ENCODE peak calls at places on chromosome 11, in five cellular contexts. One of them, this sample, is unnamed.

GRCh38 chr11:1909524-1909923 is 10.0 kb upstream of the TNNT3 start:
- DNase-seq in trophoblast cell: no peak
- DNase-seq in H9: no peak
- DNase-seq in neuronal stem cell: no peak
- DNase-seq in H1: no peak
- DNase-seq in this sample: no peak

GRCh38 chr11:48683226-48683720 is 194.7 kb downstream of the OR4A47 start:
- DNase-seq in trophoblast cell: no peak
- DNase-seq in neuronal stem cell: no peak
- DNase-seq in H1: no peak
- DNase-seq in H9: no peak
- DNase-seq in this sample: no peak

GRCh38 chr11:69454018-69454417 is 27.4 kb upstream of the LINC01488 start:
- DNase-seq in H9: no peak
- DNase-seq in H1: no peak
- DNase-seq in trophoblast cell: no peak
- DNase-seq in neuronal stem cell: no peak
- DNase-seq in this sample: no peak

GRCh38 chr11:70595452-70595851 is 197.1 kb downstream of the CTTN start:
- DNase-seq in trophoblast cell: no peak
- DNase-seq in H1: no peak
- DNase-seq in H9: no peak
- DNase-seq in neuronal stem cell: no peak
- DNase-seq in this sample: no peak

GRCh38 chr11:121587182-121587581 is 134.4 kb upstream of the SORL1-AS1 start:
- DNase-seq in H1: no peak
- DNase-seq in trophoblast cell: no peak
- DNase-seq in neuronal stem cell: no peak
- DNase-seq in H9: no peak
- DNase-seq in this sample: no peak

GRCh38 chr11:13983081-13983751 is 20.7 kb downstream of the SPON1 start:
- DNase-seq in trophoblast cell: no peak
- DNase-seq in H1: no peak
- DNase-seq in neuronal stem cell: no peak
- DNase-seq in H9: no peak
- DNase-seq in this sample: peak

GRCh38 chr11:28585007-28585406 is 476.8 kb downstream of the METTL15 start:
- DNase-seq in H1: no peak
- DNase-seq in H9: no peak
- DNase-seq in trophoblast cell: no peak
- DNase-seq in neuronal stem cell: no peak
- DNase-seq in this sample: peak

GRCh38 chr11:34799848-34800247 is 116.3 kb downstream of the APIP start:
- DNase-seq in H1: no peak
- DNase-seq in H9: no peak
- DNase-seq in trophoblast cell: no peak
- DNase-seq in neuronal stem cell: no peak
- DNase-seq in this sample: no peak

GRCh38 chr11:63937713-63938480 is 905 bp upstream of the NAA40 start:
- DNase-seq in neuronal stem cell: no peak
- DNase-seq in trophoblast cell: peak
- DNase-seq in H9: peak
- DNase-seq in H1: peak
- DNase-seq in this sample: no peak

GRCh38 chr11:130514316-130514715 is 65.9 kb downstream of the ADAMTS15 start:
- DNase-seq in H1: peak
- DNase-seq in trophoblast cell: no peak
- DNase-seq in H9: no peak
- DNase-seq in neuronal stem cell: no peak
- DNase-seq in this sample: no peak

GRCh38 chr11:121839821-121840220 is 276.2 kb downstream of the BLID start:
- DNase-seq in H1: no peak
- DNase-seq in H9: no peak
- DNase-seq in trophoblast cell: no peak
- DNase-seq in neuronal stem cell: no peak
- DNase-seq in this sample: no peak

GRCh38 chr11:131855320-131855719 is 484.9 kb downstream of the NTM start:
- DNase-seq in H9: no peak
- DNase-seq in H1: no peak
- DNase-seq in neuronal stem cell: no peak
- DNase-seq in trophoblast cell: no peak
- DNase-seq in this sample: no peak

GRCh38 chr11:75275581-75275980 is 35.0 kb downstream of the TPBGL start:
- DNase-seq in trophoblast cell: no peak
- DNase-seq in neuronal stem cell: no peak
- DNase-seq in H9: peak
- DNase-seq in H1: no peak
- DNase-seq in this sample: peak

GRCh38 chr11:11380883-11381282 is 27.8 kb upstream of the CSNK2A3 start:
- DNase-seq in H1: no peak
- DNase-seq in trophoblast cell: no peak
- DNase-seq in H9: no peak
- DNase-seq in neuronal stem cell: no peak
- DNase-seq in this sample: no peak

GRCh38 chr11:396511-396947 is 2.5 kb downstream of the PKP3 start:
- DNase-seq in H9: no peak
- DNase-seq in neuronal stem cell: no peak
- DNase-seq in H1: no peak
- DNase-seq in trophoblast cell: no peak
- DNase-seq in this sample: peak

GRCh38 chr11:27619039-27619438 is 81.2 kb downstream of the BDNF start:
- DNase-seq in neuronal stem cell: no peak
- DNase-seq in H1: no peak
- DNase-seq in H9: no peak
- DNase-seq in trophoblast cell: no peak
- DNase-seq in this sample: no peak

GRCh38 chr11:119765628-119766027 is 36.6 kb upstream of the NECTIN1 start:
- DNase-seq in H1: no peak
- DNase-seq in trophoblast cell: no peak
- DNase-seq in neuronal stem cell: no peak
- DNase-seq in H9: no peak
- DNase-seq in this sample: no peak
- H2BK12ac ChIP-seq in H1: no peak
- H2BK12ac ChIP-seq in trophoblast cell: no peak
- H2BK12ac ChIP-seq in neuronal stem cell: no peak
- H2BK12ac ChIP-seq in H9: no peak
- H2BK12ac ChIP-seq in this sample: no peak

DNA sequence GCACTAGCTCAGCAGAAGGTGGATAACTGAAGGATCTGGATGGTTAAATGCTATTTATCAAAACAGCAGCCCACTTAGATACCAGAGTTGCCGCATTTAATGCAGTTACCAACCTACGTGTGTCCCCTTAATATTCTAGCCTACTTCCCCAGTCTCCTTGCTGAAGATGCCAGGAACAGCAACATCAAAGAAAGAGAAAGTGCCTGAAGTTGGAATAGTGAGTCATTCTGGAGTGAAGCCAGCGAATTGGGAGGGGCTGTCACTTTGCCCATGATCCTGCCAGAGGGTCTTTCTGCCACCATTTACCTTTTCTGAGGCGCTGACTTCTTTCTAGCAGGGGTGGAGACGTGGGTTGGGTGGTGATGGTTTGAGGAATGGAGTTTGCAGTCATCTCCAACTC is 133.6 kb upstream of the CADM1 start:
- DNase-seq in H1: no peak
- DNase-seq in H9: no peak
- DNase-seq in neuronal stem cell: no peak
- DNase-seq in trophoblast cell: no peak
- DNase-seq in this sample: peak
- H2BK12ac ChIP-seq in H1: no peak
- H2BK12ac ChIP-seq in H9: no peak
- H2BK12ac ChIP-seq in neuronal stem cell: no peak
- H2BK12ac ChIP-seq in trophoblast cell: no peak
- H2BK12ac ChIP-seq in this sample: no peak

DNA sequence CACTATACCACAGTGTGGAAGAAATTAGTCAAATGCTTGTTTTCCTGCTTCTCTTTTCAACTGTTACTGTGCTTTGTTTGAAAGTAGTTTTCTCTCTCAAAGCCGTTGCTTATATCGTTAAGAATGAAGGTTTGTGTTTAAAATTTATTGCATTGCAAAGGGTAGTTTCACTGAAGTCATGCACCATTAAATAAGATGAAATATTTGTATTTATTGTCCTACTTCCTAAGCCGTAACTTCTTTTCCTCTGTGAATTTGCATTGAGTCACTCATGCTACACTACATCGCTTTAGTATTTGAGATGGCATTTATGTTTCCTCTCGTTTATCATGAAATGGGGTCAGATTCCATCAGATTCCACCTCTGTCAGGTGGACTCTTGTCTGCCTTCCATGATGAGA is 65.8 kb upstream of the RASSF10 start:
- DNase-seq in H9: no peak
- DNase-seq in trophoblast cell: no peak
- DNase-seq in H1: no peak
- DNase-seq in neuronal stem cell: no peak
- DNase-seq in this sample: no peak
- H2BK12ac ChIP-seq in H9: no peak
- H2BK12ac ChIP-seq in trophoblast cell: no peak
- H2BK12ac ChIP-seq in H1: no peak
- H2BK12ac ChIP-seq in neuronal stem cell: no peak
- H2BK12ac ChIP-seq in this sample: no peak

GRCh38 chr11:128326791-128327190 is 260.6 kb downstream of the ETS1 start:
- DNase-seq in trophoblast cell: no peak
- DNase-seq in H9: no peak
- DNase-seq in neuronal stem cell: no peak
- DNase-seq in H1: no peak
- DNase-seq in this sample: no peak
- H2BK12ac ChIP-seq in trophoblast cell: peak
- H2BK12ac ChIP-seq in H9: no peak
- H2BK12ac ChIP-seq in neuronal stem cell: no peak
- H2BK12ac ChIP-seq in H1: no peak
- H2BK12ac ChIP-seq in this sample: no peak

GRCh38 chr11:4063348-4063747 is 31.3 kb upstream of the RRM1 start:
- DNase-seq in H1: no peak
- DNase-seq in H9: no peak
- DNase-seq in neuronal stem cell: no peak
- DNase-seq in trophoblast cell: no peak
- DNase-seq in this sample: no peak

GRCh38 chr11:4054643-4055042 is 40.0 kb upstream of the RRM1 start:
- DNase-seq in neuronal stem cell: no peak
- DNase-seq in H9: no peak
- DNase-seq in trophoblast cell: no peak
- DNase-seq in H1: no peak
- DNase-seq in this sample: no peak

GRCh38 chr11:4061700-4062099 is 32.9 kb upstream of the RRM1 start:
- DNase-seq in H1: no peak
- DNase-seq in trophoblast cell: no peak
- DNase-seq in H9: no peak
- DNase-seq in neuronal stem cell: no peak
- DNase-seq in this sample: no peak

GRCh38 chr11:4060182-4060923 is 34.2 kb upstream of the RRM1 start:
- DNase-seq in H1: no peak
- DNase-seq in neuronal stem cell: no peak
- DNase-seq in H9: no peak
- DNase-seq in trophoblast cell: peak
- DNase-seq in this sample: no peak

DNA sequence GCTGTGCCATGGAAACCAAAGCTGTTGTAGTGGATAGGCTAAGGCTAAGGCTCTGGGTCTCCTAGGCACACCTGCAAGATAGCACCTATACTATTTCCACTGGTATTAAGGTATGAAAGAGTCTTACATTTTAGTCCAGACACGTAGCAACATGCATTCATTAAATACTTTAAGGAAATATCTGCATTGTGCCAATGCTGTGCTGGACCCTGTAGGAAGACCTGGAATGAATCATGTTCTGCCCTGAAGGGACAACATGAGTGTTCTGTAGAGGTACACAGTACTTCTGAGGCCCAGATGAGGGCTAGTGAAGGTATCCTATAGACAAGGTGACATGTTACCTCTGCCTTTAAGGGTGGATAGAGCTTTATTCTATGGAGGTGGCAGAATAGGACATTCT is 35.2 kb upstream of the RRM1 start:
- DNase-seq in trophoblast cell: peak
- DNase-seq in H9: no peak
- DNase-seq in neuronal stem cell: no peak
- DNase-seq in H1: no peak
- DNase-seq in this sample: no peak
- H2BK12ac ChIP-seq in trophoblast cell: peak
- H2BK12ac ChIP-seq in H9: no peak
- H2BK12ac ChIP-seq in neuronal stem cell: no peak
- H2BK12ac ChIP-seq in H1: no peak
- H2BK12ac ChIP-seq in this sample: no peak

GRCh38 chr11:45087301-45087700 is 59.1 kb upstream of the PRDM11 start:
- DNase-seq in H1: no peak
- DNase-seq in neuronal stem cell: no peak
- DNase-seq in trophoblast cell: peak
- DNase-seq in H9: no peak
- DNase-seq in this sample: peak

GRCh38 chr11:45089845-45090499 is 56.5 kb upstream of the PRDM11 start:
- DNase-seq in trophoblast cell: no peak
- DNase-seq in H9: peak
- DNase-seq in neuronal stem cell: no peak
- DNase-seq in H1: no peak
- DNase-seq in this sample: peak

GRCh38 chr11:45087761-45088160 is 58.7 kb upstream of the PRDM11 start:
- DNase-seq in H1: no peak
- DNase-seq in H9: no peak
- DNase-seq in trophoblast cell: peak
- DNase-seq in neuronal stem cell: no peak
- DNase-seq in this sample: no peak

GRCh38 chr11:45090607-45091006 is 55.8 kb upstream of the PRDM11 start:
- DNase-seq in H1: no peak
- DNase-seq in neuronal stem cell: no peak
- DNase-seq in trophoblast cell: no peak
- DNase-seq in H9: no peak
- DNase-seq in this sample: no peak

GRCh38 chr11:45089251-45089650 is 57.2 kb upstream of the PRDM11 start:
- DNase-seq in neuronal stem cell: no peak
- DNase-seq in H1: no peak
- DNase-seq in H9: no peak
- DNase-seq in trophoblast cell: peak
- DNase-seq in this sample: peak
- H2BK12ac ChIP-seq in neuronal stem cell: no peak
- H2BK12ac ChIP-seq in H1: peak
- H2BK12ac ChIP-seq in H9: no peak
- H2BK12ac ChIP-seq in trophoblast cell: no peak
- H2BK12ac ChIP-seq in this sample: peak

GRCh38 chr11:126339866-126340434 is 15.5 kb upstream of the ST3GAL4 start:
- DNase-seq in H1: no peak
- DNase-seq in trophoblast cell: no peak
- DNase-seq in neuronal stem cell: no peak
- DNase-seq in H9: no peak
- DNase-seq in this sample: no peak
- H2BK12ac ChIP-seq in H1: no peak
- H2BK12ac ChIP-seq in trophoblast cell: no peak
- H2BK12ac ChIP-seq in neuronal stem cell: no peak
- H2BK12ac ChIP-seq in H9: no peak
- H2BK12ac ChIP-seq in this sample: no peak

GRCh38 chr11:99424313-99425084 is 403.8 kb downstream of the CNTN5 start:
- DNase-seq in neuronal stem cell: no peak
- DNase-seq in H1: no peak
- DNase-seq in H9: peak
- DNase-seq in trophoblast cell: no peak
- DNase-seq in this sample: no peak
- H2BK12ac ChIP-seq in neuronal stem cell: peak
- H2BK12ac ChIP-seq in H1: peak
- H2BK12ac ChIP-seq in H9: peak
- H2BK12ac ChIP-seq in trophoblast cell: no peak
- H2BK12ac ChIP-seq in this sample: no peak